ENCODE peak calls at places on chromosomes 6 and 20, in ten cellular contexts. D is endothelial cell; H is foreskin fibroblast; V is cardiac muscle cell; A is neural crest cell; Z is AG04450; Q is midbrain; X is fibroblast of lung; T is activated CD4-positive, alpha-beta T cell treated with anti-CD3 and anti-CD28 coated beads, Interleukin-2, amount 50 U/mL, for 24 hours; Y is T-helper 9 cell. R is an unnamed sample.
A peak's percentile ranks its signal among the peaks of the same experiment; 100 is the strongest.

GRCh38 chr6:144482142-144482541 is 197.0 kb downstream of the UTRN start:
- DNase-seq in D (peak; percentile 69), H (peak; percentile 72), V (peak; percentile 87), A (peak; percentile 57), Z (peak; percentile 63), Q (peak; percentile 25), X (peak; percentile 86), T (peak; percentile 41), Y (peak; percentile 59), R (peak; percentile 41)

GRCh38 chr6:15593798-15594197 is 69.0 kb downstream of the DTNBP1 start:
- DNase-seq in D (no peak), H (no peak), V (peak; percentile 78), A (no peak), Z (no peak), Q (no peak), X (peak; percentile 47), T (no peak), Y (no peak), R (no peak)

GRCh38 chr6:134482585-134483346 is 164.9 kb upstream of the SGK1 start:
- DNase-seq in D (no peak), H (no peak), V (peak; percentile 54), A (no peak), Z (no peak), Q (no peak), X (no peak), T (no peak), Y (no peak), R (no peak)

GRCh38 chr20:43731469-43731868 is 4.7 kb upstream of the GTSF1L start:
- DNase-seq in D (no peak), H (no peak), V (peak; percentile 74), A (no peak), Z (no peak), Q (no peak), X (peak; percentile 82), T (no peak), Y (no peak), R (no peak)

GRCh38 chr20:9409352-9409751 is 105.0 kb upstream of the LAMP5 start:
- DNase-seq in D (no peak), H (peak; percentile 51), V (peak; percentile 10), A (no peak), Z (no peak), Q (no peak), X (no peak), T (no peak), Y (no peak), R (no peak)

GRCh38 chr6:152316024-152316423 is 321.1 kb downstream of the SYNE1 start:
- DNase-seq in D (no peak), H (peak; percentile 76), V (peak; percentile 74), A (no peak), Z (peak; percentile 36), Q (no peak), X (peak; percentile 31), T (no peak), Y (no peak), R (no peak)

GRCh38 chr6:170238741-170239565 is 51.9 kb downstream of the DLL1 start:
- DNase-seq in D (no peak), H (no peak), V (no peak), A (no peak), Z (no peak), Q (no peak), X (no peak), T (no peak), Y (no peak), R (no peak)

GRCh38 chr6:15513801-15514711 is 148.8 kb downstream of the DTNBP1 start:
- DNase-seq in D (no peak), H (no peak), V (no peak), A (no peak), Z (no peak), Q (no peak), X (no peak), T (no peak), Y (no peak), R (no peak)

GRCh38 chr6:26592649-26593048 is 4.1 kb upstream of the ABT1 start:
- DNase-seq in D (no peak), H (no peak), V (peak; percentile 18), A (no peak), Z (no peak), Q (no peak), X (no peak), T (no peak), Y (no peak), R (no peak)

GRCh38 chr20:17594443-17594842 is 24.6 kb downstream of the DSTN start:
- DNase-seq in D (peak; percentile 20), H (no peak), V (peak; percentile 84), A (no peak), Z (peak; percentile 59), Q (no peak), X (peak; percentile 69), T (no peak), Y (no peak), R (no peak)

R was measured in putamen.